ENCODE peak calls at places on chromosomes 2 and 18, in five cellular contexts. One of them, this sample, is unnamed.

GRCh38 chr2:233350708-233351107 is 3.6 kb upstream of the DGKD start:
- DNase-seq in caudate nucleus: peak; percentile 27
- DNase-seq in lower lobe of right lung: no peak
- DNase-seq in A673: peak; percentile 93
- DNase-seq in psoas muscle: no peak
- DNase-seq in this sample: no peak

GRCh38 chr2:172053486-172053885 is 31.8 kb upstream of the DLX1 start:
- DNase-seq in caudate nucleus: no peak
- DNase-seq in psoas muscle: no peak
- DNase-seq in A673: no peak
- DNase-seq in lower lobe of right lung: no peak
- DNase-seq in this sample: no peak

GRCh38 chr2:11980809-11981208 is 234.4 kb downstream of the LPIN1 start:
- DNase-seq in psoas muscle: no peak
- DNase-seq in lower lobe of right lung: no peak
- DNase-seq in caudate nucleus: no peak
- DNase-seq in A673: no peak
- DNase-seq in this sample: no peak

GRCh38 chr18:8167673-8168072 is 441.6 kb upstream of the RAB12 start:
- DNase-seq in psoas muscle: no peak
- DNase-seq in caudate nucleus: no peak
- DNase-seq in lower lobe of right lung: no peak
- DNase-seq in A673: no peak
- DNase-seq in this sample: no peak

GRCh38 chr2:233556756-233557736 is 9.5 kb downstream of the USP40 start:
- DNase-seq in caudate nucleus: no peak
- DNase-seq in A673: peak; percentile 43
- DNase-seq in lower lobe of right lung: no peak
- DNase-seq in psoas muscle: no peak
- DNase-seq in this sample: no peak

GRCh38 chr2:11921030-11921583 is 174.7 kb downstream of the LPIN1 start:
- DNase-seq in lower lobe of right lung: no peak
- DNase-seq in A673: no peak
- DNase-seq in psoas muscle: no peak
- DNase-seq in caudate nucleus: no peak
- DNase-seq in this sample: no peak

GRCh38 chr2:193751299-193751698 is 1556.6 kb upstream of the TMEFF2 start:
- DNase-seq in lower lobe of right lung: no peak
- DNase-seq in caudate nucleus: no peak
- DNase-seq in A673: no peak
- DNase-seq in psoas muscle: no peak
- DNase-seq in this sample: no peak

GRCh38 chr2:202780514-202781021 is 91.0 kb downstream of the ICA1L start:
- DNase-seq in A673: no peak
- DNase-seq in caudate nucleus: no peak
- DNase-seq in psoas muscle: no peak
- DNase-seq in lower lobe of right lung: no peak
- DNase-seq in this sample: no peak

GRCh38 chr18:13614318-13614643 is 112.1 kb downstream of the FAM210A start:
- DNase-seq in psoas muscle: no peak
- DNase-seq in lower lobe of right lung: no peak
- DNase-seq in A673: no peak
- DNase-seq in caudate nucleus: no peak
- DNase-seq in this sample: no peak

GRCh38 chr2:23412556-23413155 is 27.7 kb downstream of the KLHL29 start:
- DNase-seq in lower lobe of right lung: no peak
- DNase-seq in psoas muscle: no peak
- DNase-seq in A673: no peak
- DNase-seq in caudate nucleus: no peak
- DNase-seq in this sample: no peak

GRCh38 chr2:26657265-26657664 is 16.1 kb upstream of the CIB4 start:
- DNase-seq in lower lobe of right lung: no peak
- DNase-seq in psoas muscle: no peak
- DNase-seq in A673: no peak
- DNase-seq in caudate nucleus: no peak
- DNase-seq in this sample: no peak

GRCh38 chr18:38459086-38459485 is 893.5 kb upstream of the CELF4 start:
- DNase-seq in caudate nucleus: no peak
- DNase-seq in A673: no peak
- DNase-seq in psoas muscle: no peak
- DNase-seq in lower lobe of right lung: no peak
- DNase-seq in this sample: no peak

GRCh38 chr2:223873672-223874071 is 36.3 kb upstream of the AP1S3 start:
- DNase-seq in psoas muscle: no peak
- DNase-seq in caudate nucleus: no peak
- DNase-seq in lower lobe of right lung: no peak
- DNase-seq in A673: no peak
- DNase-seq in this sample: no peak

GRCh38 chr2:154189963-154190362 is 318.2 kb downstream of the GALNT13 start:
- DNase-seq in caudate nucleus: no peak
- DNase-seq in A673: no peak
- DNase-seq in psoas muscle: no peak
- DNase-seq in lower lobe of right lung: no peak
- DNase-seq in this sample: no peak

GRCh38 chr2:234495076-234495800 is 1.6 kb downstream of the ARL4C start:
- DNase-seq in psoas muscle: no peak
- DNase-seq in caudate nucleus: no peak
- DNase-seq in A673: no peak
- DNase-seq in lower lobe of right lung: no peak
- DNase-seq in this sample: no peak

GRCh38 chr2:62309465-62310091 is 113.7 kb downstream of the B3GNT2 start:
- DNase-seq in psoas muscle: no peak
- DNase-seq in lower lobe of right lung: no peak
- DNase-seq in caudate nucleus: no peak
- DNase-seq in A673: no peak
- DNase-seq in this sample: no peak

GRCh38 chr2:215970425-215970824 is 42.9 kb downstream of the MREG start:
- DNase-seq in psoas muscle: no peak
- DNase-seq in caudate nucleus: no peak
- DNase-seq in lower lobe of right lung: no peak
- DNase-seq in A673: no peak
- DNase-seq in this sample: no peak

GRCh38 chr2:128465246-128466170 is 146.8 kb upstream of the HS6ST1 start:
- DNase-seq in psoas muscle: no peak
- DNase-seq in caudate nucleus: no peak
- DNase-seq in A673: no peak
- DNase-seq in lower lobe of right lung: no peak
- DNase-seq in this sample: no peak

GRCh38 chr2:2112416-2113131 is 218.5 kb downstream of the MYT1L start:
- DNase-seq in psoas muscle: no peak
- DNase-seq in lower lobe of right lung: no peak
- DNase-seq in caudate nucleus: no peak
- DNase-seq in A673: no peak
- DNase-seq in this sample: no peak

GRCh38 chr2:10236571-10237391 is 65.9 kb upstream of the HPCAL1 start:
- DNase-seq in lower lobe of right lung: peak; percentile 22
- DNase-seq in A673: no peak
- DNase-seq in caudate nucleus: no peak
- DNase-seq in psoas muscle: peak; percentile 28
- DNase-seq in this sample: no peak

GRCh38 chr2:70531419-70532130 is 22.1 kb downstream of the TGFA start:
- DNase-seq in psoas muscle: no peak
- DNase-seq in A673: no peak
- DNase-seq in caudate nucleus: no peak
- DNase-seq in lower lobe of right lung: no peak
- DNase-seq in this sample: no peak

GRCh38 chr2:166628478-166629136 is 134.6 kb upstream of the SCN7A start:
- DNase-seq in psoas muscle: no peak
- DNase-seq in caudate nucleus: no peak
- DNase-seq in lower lobe of right lung: no peak
- DNase-seq in A673: no peak
- DNase-seq in this sample: no peak

GRCh38 chr2:158211516-158211915 is 109.8 kb downstream of the UPP2 start:
- DNase-seq in A673: no peak
- DNase-seq in caudate nucleus: no peak
- DNase-seq in lower lobe of right lung: no peak
- DNase-seq in psoas muscle: no peak
- DNase-seq in this sample: no peak

GRCh38 chr2:135985826-135986393 is 484 bp upstream of the DARS1 start:
- DNase-seq in lower lobe of right lung: no peak
- DNase-seq in caudate nucleus: no peak
- DNase-seq in A673: no peak
- DNase-seq in psoas muscle: no peak
- DNase-seq in this sample: no peak

GRCh38 chr2:66306488-66306887 is 128.4 kb upstream of the MEIS1 start:
- DNase-seq in psoas muscle: no peak
- DNase-seq in A673: no peak
- DNase-seq in caudate nucleus: no peak
- DNase-seq in lower lobe of right lung: no peak
- DNase-seq in this sample: no peak